ENCODE peak calls at places on chromosomes 2 and 18, in five cellular contexts. One of them, this sample, is unnamed.
A peak's percentile ranks its signal among the peaks of the same experiment; 100 is the strongest.

GRCh38 chr18:58639751-58640427 is 11.0 kb upstream of the ALPK2 start:
- DNase-seq in GM12865: peak; percentile 52
- DNase-seq in lung: no peak
- DNase-seq in neural progenitor cell: no peak
- DNase-seq in AG04450: peak; percentile 11
- DNase-seq in this sample: no peak

GRCh38 chr18:74252032-74252380 is 39.8 kb downstream of the CYB5A start:
- DNase-seq in GM12865: no peak
- DNase-seq in AG04450: no peak
- DNase-seq in lung: no peak
- DNase-seq in neural progenitor cell: no peak
- DNase-seq in this sample: no peak

GRCh38 chr18:11888726-11889125 is 19.4 kb downstream of the MPPE1 start:
- DNase-seq in neural progenitor cell: no peak
- DNase-seq in AG04450: no peak
- DNase-seq in GM12865: no peak
- DNase-seq in lung: no peak
- DNase-seq in this sample: no peak

GRCh38 chr2:234331966-234332365 is 164.9 kb downstream of the ARL4C start:
- DNase-seq in AG04450: no peak
- DNase-seq in lung: no peak
- DNase-seq in neural progenitor cell: no peak
- DNase-seq in GM12865: no peak
- DNase-seq in this sample: no peak

GRCh38 chr2:240628507-240629418 is 3.5 kb downstream of the GPR35 start:
- DNase-seq in lung: no peak
- DNase-seq in AG04450: no peak
- DNase-seq in GM12865: no peak
- DNase-seq in neural progenitor cell: peak; percentile 43
- DNase-seq in this sample: no peak

GRCh38 chr2:43269706-43270105 is 43.3 kb upstream of the ZFP36L2 start:
- DNase-seq in GM12865: no peak
- DNase-seq in neural progenitor cell: no peak
- DNase-seq in lung: peak; percentile 51
- DNase-seq in AG04450: no peak
- DNase-seq in this sample: peak; percentile 82

GRCh38 chr2:222842517-222843174 is 18.2 kb upstream of the ACSL3 start:
- DNase-seq in GM12865: no peak
- DNase-seq in neural progenitor cell: no peak
- DNase-seq in lung: no peak
- DNase-seq in AG04450: no peak
- DNase-seq in this sample: no peak

GRCh38 chr2:220466251-220466691 is 838.8 kb downstream of the SLC4A3 start:
- DNase-seq in neural progenitor cell: no peak
- DNase-seq in lung: no peak
- DNase-seq in GM12865: no peak
- DNase-seq in AG04450: no peak
- DNase-seq in this sample: peak; percentile 51

GRCh38 chr2:187842978-187843847 is 289.0 kb upstream of the TFPI start:
- DNase-seq in neural progenitor cell: peak; percentile 80
- DNase-seq in lung: no peak
- DNase-seq in GM12865: peak; percentile 69
- DNase-seq in AG04450: peak; percentile 55
- DNase-seq in this sample: peak; percentile 72

GRCh38 chr2:176383836-176384442 is 114.7 kb downstream of the MTX2 start:
- DNase-seq in GM12865: no peak
- DNase-seq in neural progenitor cell: no peak
- DNase-seq in AG04450: no peak
- DNase-seq in lung: no peak
- DNase-seq in this sample: no peak

GRCh38 chr18:57915848-57916596 is 112.9 kb upstream of the ATP8B1 start:
- DNase-seq in AG04450: no peak
- DNase-seq in GM12865: peak; percentile 14
- DNase-seq in lung: no peak
- DNase-seq in neural progenitor cell: peak; percentile 43
- DNase-seq in this sample: no peak

GRCh38 chr2:56232912-56233311 is 49.1 kb downstream of the CCDC85A start:
- DNase-seq in lung: no peak
- DNase-seq in AG04450: no peak
- DNase-seq in GM12865: no peak
- DNase-seq in neural progenitor cell: peak; percentile 19
- DNase-seq in this sample: no peak

GRCh38 chr18:2902327-2902726 is 55.5 kb downstream of the EMILIN2 start:
- DNase-seq in GM12865: no peak
- DNase-seq in lung: no peak
- DNase-seq in neural progenitor cell: no peak
- DNase-seq in AG04450: no peak
- DNase-seq in this sample: no peak

GRCh38 chr2:25373269-25373981 is 31.7 kb upstream of the DNMT3A start:
- DNase-seq in GM12865: no peak
- DNase-seq in AG04450: no peak
- DNase-seq in lung: peak; percentile 50
- DNase-seq in neural progenitor cell: no peak
- DNase-seq in this sample: no peak

GRCh38 chr18:48161911-48162698 is 231.6 kb upstream of the SMAD2 start:
- DNase-seq in AG04450: no peak
- DNase-seq in neural progenitor cell: no peak
- DNase-seq in GM12865: no peak
- DNase-seq in lung: no peak
- DNase-seq in this sample: no peak

GRCh38 chr2:96164459-96165184 is 19.4 kb upstream of the DUSP2 start:
- DNase-seq in AG04450: no peak
- DNase-seq in GM12865: peak; percentile 96
- DNase-seq in neural progenitor cell: peak; percentile 44
- DNase-seq in lung: no peak
- DNase-seq in this sample: no peak

GRCh38 chr18:24201699-24202687 is 63.1 kb downstream of the CABYR start:
- DNase-seq in lung: no peak
- DNase-seq in GM12865: no peak
- DNase-seq in neural progenitor cell: no peak
- DNase-seq in AG04450: no peak
- DNase-seq in this sample: no peak

GRCh38 chr2:183244300-183244849 is 120.1 kb downstream of the NUP35 start:
- DNase-seq in neural progenitor cell: peak; percentile 33
- DNase-seq in lung: no peak
- DNase-seq in GM12865: no peak
- DNase-seq in AG04450: no peak
- DNase-seq in this sample: no peak

GRCh38 chr2:166750624-166751023 is 137.7 kb upstream of the XIRP2 start:
- DNase-seq in AG04450: no peak
- DNase-seq in neural progenitor cell: no peak
- DNase-seq in lung: no peak
- DNase-seq in GM12865: no peak
- DNase-seq in this sample: no peak

GRCh38 chr2:193584522-193584938 is 1389.8 kb upstream of the TMEFF2 start:
- DNase-seq in AG04450: no peak
- DNase-seq in lung: no peak
- DNase-seq in neural progenitor cell: peak; percentile 57
- DNase-seq in GM12865: peak; percentile 51
- DNase-seq in this sample: no peak

GRCh38 chr2:234571620-234572407 is 74.9 kb upstream of the ARL4C start:
- DNase-seq in GM12865: no peak
- DNase-seq in neural progenitor cell: no peak
- DNase-seq in lung: no peak
- DNase-seq in AG04450: no peak
- DNase-seq in this sample: no peak

GRCh38 chr2:134917219-134917957 is 1.2 kb upstream of the CCNT2 start:
- DNase-seq in AG04450: no peak
- DNase-seq in neural progenitor cell: peak; percentile 11
- DNase-seq in lung: peak; percentile 29
- DNase-seq in GM12865: peak; percentile 45
- DNase-seq in this sample: no peak

GRCh38 chr2:52976132-52976949 is 791.3 kb upstream of the CHAC2 start:
- DNase-seq in neural progenitor cell: peak; percentile 65
- DNase-seq in GM12865: peak; percentile 20
- DNase-seq in AG04450: peak; percentile 6
- DNase-seq in lung: no peak
- DNase-seq in this sample: peak; percentile 6

GRCh38 chr2:29650634-29651097 is 270.7 kb downstream of the ALK start:
- DNase-seq in neural progenitor cell: no peak
- DNase-seq in GM12865: no peak
- DNase-seq in lung: no peak
- DNase-seq in AG04450: no peak
- DNase-seq in this sample: no peak

GRCh38 chr2:14535156-14535555 is 97.4 kb upstream of the LRATD1 start:
- DNase-seq in neural progenitor cell: no peak
- DNase-seq in lung: no peak
- DNase-seq in GM12865: no peak
- DNase-seq in AG04450: no peak
- DNase-seq in this sample: no peak

DNA sequence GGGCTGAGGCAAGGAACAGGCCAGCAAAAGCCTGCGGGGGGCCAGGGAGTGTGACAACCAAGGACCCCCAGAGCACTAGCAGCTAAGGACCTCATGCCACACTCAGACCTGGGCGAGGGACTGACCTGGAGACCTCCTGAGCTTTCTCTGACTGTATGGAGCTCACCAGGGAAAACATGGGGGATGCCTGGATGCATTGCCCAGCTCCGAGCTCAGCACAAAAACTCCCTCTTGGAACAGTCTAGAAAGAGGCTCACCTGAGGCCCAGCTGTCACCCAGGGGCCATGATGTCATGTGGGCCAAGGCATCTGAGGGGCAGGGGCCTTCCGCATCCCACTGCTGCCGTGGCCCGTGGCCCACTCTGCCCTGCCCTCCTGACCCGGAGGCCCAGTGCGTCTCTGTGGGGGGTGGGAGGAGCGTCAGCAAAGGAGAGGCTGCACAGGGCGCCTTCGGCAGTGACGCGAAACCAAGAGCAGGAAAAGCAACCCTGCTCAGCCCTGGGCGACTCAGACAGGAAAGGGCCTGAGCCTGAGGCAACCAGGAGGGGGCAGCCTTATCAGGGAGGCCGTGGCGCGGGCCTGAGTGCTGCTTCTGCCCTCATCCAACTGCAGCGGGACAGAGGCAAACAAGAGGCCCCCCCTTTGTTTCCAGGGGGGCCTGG is 57.3 kb upstream of the ALPP start:
- DNase-seq in GM12865: no peak
- DNase-seq in lung: no peak
- DNase-seq in AG04450: no peak
- DNase-seq in neural progenitor cell: peak; percentile 25
- DNase-seq in this sample: no peak
- TF ChIP-seq CTCF in GM12865: no peak
- TF ChIP-seq CTCF in lung: no peak
- TF ChIP-seq CTCF in AG04450: no peak
- TF ChIP-seq CTCF in neural progenitor cell: peak; percentile 22
- TF ChIP-seq CTCF in this sample: no peak

GRCh38 chr2:107810734-107811133 is 16.0 kb upstream of the RGPD4 start:
- DNase-seq in AG04450: no peak
- DNase-seq in neural progenitor cell: no peak
- DNase-seq in lung: no peak
- DNase-seq in GM12865: no peak
- DNase-seq in this sample: no peak
- H3K4me3 ChIP-seq in AG04450: no peak overlapping the region
- H3K4me3 ChIP-seq in neural progenitor cell: no peak overlapping the region
- H3K4me3 ChIP-seq in lung: no peak overlapping the region
- H3K4me3 ChIP-seq in GM12865: no peak overlapping the region
- H3K4me3 ChIP-seq in this sample: no peak overlapping the region

GRCh38 chr2:7133521-7133920 is 216.3 kb downstream of the RNF144A start:
- DNase-seq in GM12865: peak; percentile 11
- DNase-seq in neural progenitor cell: no peak
- DNase-seq in lung: no peak
- DNase-seq in AG04450: no peak
- DNase-seq in this sample: no peak
- TF ChIP-seq CTCF in GM12865: peak; percentile 19
- TF ChIP-seq CTCF in neural progenitor cell: no peak
- TF ChIP-seq CTCF in lung: no peak
- TF ChIP-seq CTCF in AG04450: no peak
- TF ChIP-seq CTCF in this sample: peak; percentile 28

GRCh38 chr2:68363731-68364130 is 1.4 kb upstream of the PLEK start:
- DNase-seq in neural progenitor cell: no peak
- DNase-seq in AG04450: no peak
- DNase-seq in lung: no peak
- DNase-seq in GM12865: no peak
- DNase-seq in this sample: no peak

GRCh38 chr2:68366083-68366560 is 1.0 kb downstream of the PLEK start:
- DNase-seq in GM12865: peak; percentile 73
- DNase-seq in neural progenitor cell: no peak
- DNase-seq in AG04450: no peak
- DNase-seq in lung: no peak
- DNase-seq in this sample: no peak

GRCh38 chr2:68362749-68363148 is 2.3 kb upstream of the PLEK start:
- DNase-seq in lung: no peak
- DNase-seq in AG04450: no peak
- DNase-seq in GM12865: peak; percentile 53
- DNase-seq in neural progenitor cell: no peak
- DNase-seq in this sample: no peak

GRCh38 chr2:68367918-68368656 is 3.0 kb downstream of the PLEK start:
- DNase-seq in AG04450: no peak
- DNase-seq in GM12865: no peak
- DNase-seq in neural progenitor cell: no peak
- DNase-seq in lung: no peak
- DNase-seq in this sample: no peak

DNA sequence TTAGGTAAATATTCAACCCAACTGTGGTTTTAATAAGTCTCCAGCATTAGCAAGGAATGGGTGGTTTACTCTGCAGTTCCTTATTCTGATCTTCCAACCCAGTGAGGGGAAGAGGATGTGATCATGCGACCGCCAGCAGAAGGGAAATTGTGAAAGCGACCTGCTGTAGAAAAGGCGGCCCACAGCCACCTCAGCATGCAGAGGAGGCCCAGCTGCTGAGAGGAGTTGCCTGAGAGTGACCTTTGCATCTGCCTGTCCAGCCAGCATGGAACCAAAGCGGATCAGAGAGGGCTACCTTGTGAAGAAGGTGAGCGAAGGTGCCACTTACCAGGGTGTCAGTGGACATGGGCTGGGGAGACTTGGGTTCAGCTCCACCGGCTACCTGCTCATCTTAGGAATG is at the start of gene PLEK:
- DNase-seq in GM12865: peak; percentile 89
- DNase-seq in AG04450: no peak
- DNase-seq in neural progenitor cell: no peak
- DNase-seq in lung: peak; percentile 60
- DNase-seq in this sample: no peak
- H3K4me3 ChIP-seq in GM12865: peak within 1 kb of the TSS; percentile 79
- H3K4me3 ChIP-seq in AG04450: no peak within 1 kb of the TSS
- H3K4me3 ChIP-seq in neural progenitor cell: no peak within 1 kb of the TSS
- H3K4me3 ChIP-seq in lung: no peak within 1 kb of the TSS
- H3K4me3 ChIP-seq in this sample: no peak within 1 kb of the TSS

This sample was measured in astrocyte of the cerebellum.